ENCODE peak calls at places on chromosome 14, in six cellular contexts. E is fibroblast of the aortic adventitia; Y is T-cell; H is stimulated activated CD4-positive, alpha-beta T cell treated with anti-CD3 and anti-CD28 coated beads, TNF-alpha, amount 100 ng/mL, for 1 hour; O is amniotic stem cell; B is central memory CD8-positive, alpha-beta T cell. Q is an unnamed sample.

GRCh38 chr14:38950676-38951075 is 152.4 kb downstream of the SEC23A start:
- DNase-seq in H (no peak), E (no peak), Y (no peak), B (no peak), O (no peak), Q (no peak)

GRCh38 chr14:94165744-94166143 is 8.4 kb upstream of the PPP4R4 start:
- DNase-seq in Y (no peak), B (no peak), H (no peak), E (no peak), O (no peak), Q (no peak)

GRCh38 chr14:95328876-95329503 is 9.3 kb upstream of the CLMN start:
- DNase-seq in H (no peak), O (no peak), B (no peak), Y (no peak), E (peak), Q (no peak)

GRCh38 chr14:45251912-45252311 is 1.1 kb downstream of the MIS18BP1 start:
- DNase-seq in H (no peak), O (no peak), E (peak), Y (no peak), B (no peak), Q (no peak)

GRCh38 chr14:61149896-61150295 is 131.2 kb downstream of the TMEM30B start:
- DNase-seq in B (no peak), Y (no peak), H (no peak), E (no peak), O (no peak), Q (no peak)

GRCh38 chr14:90140298-90140955 is 78.6 kb downstream of the KCNK13 start:
- DNase-seq in Y (no peak), B (no peak), E (peak), O (no peak), H (no peak), Q (no peak)

GRCh38 chr14:68659021-68659931 is 133.6 kb downstream of the ZFP36L1 start:
- DNase-seq in O (no peak), Y (no peak), E (no peak), B (no peak), H (no peak), Q (no peak)

GRCh38 chr14:66038214-66038977 is 447.8 kb upstream of the CCDC196 start:
- DNase-seq in O (no peak), B (no peak), E (peak), H (no peak), Y (no peak), Q (no peak)

GRCh38 chr14:99560946-99561683 is 42.9 kb downstream of the CCDC85C start:
- DNase-seq in H (no peak), E (no peak), B (no peak), Y (no peak), O (no peak), Q (no peak)

GRCh38 chr14:103243764-103244737 is 90.0 kb upstream of the EIF5 start:
- DNase-seq in H (no peak), B (no peak), E (peak), Y (no peak), O (no peak), Q (no peak)

GRCh38 chr14:67461341-67461985 is 27.1 kb downstream of the TMEM229B start:
- DNase-seq in B (no peak), Y (no peak), O (no peak), E (peak), H (no peak), Q (no peak)

GRCh38 chr14:24673059-24673458 is 39.1 kb upstream of the GZMB start:
- DNase-seq in O (no peak), E (no peak), H (no peak), B (no peak), Y (no peak), Q (no peak)

GRCh38 chr14:100292776-100293461 is 13.3 kb downstream of the SLC25A29 start:
- DNase-seq in O (no peak), H (no peak), B (no peak), E (no peak), Y (no peak), Q (no peak)

GRCh38 chr14:36194645-36195044 is 18.1 kb upstream of the PTCSC3 start:
- DNase-seq in B (no peak), E (no peak), Y (no peak), H (no peak), O (no peak), Q (no peak)

GRCh38 chr14:54135804-54136280 is 179.2 kb upstream of the BMP4 start:
- DNase-seq in Y (no peak), H (no peak), O (no peak), E (no peak), B (no peak), Q (no peak)

GRCh38 chr14:53190938-53191337 is 37.8 kb upstream of the DDHD1 start:
- DNase-seq in H (no peak), E (peak), B (no peak), O (no peak), Y (no peak), Q (no peak)

GRCh38 chr14:65128096-65128495 is 25.8 kb upstream of the MAX start:
- DNase-seq in E (no peak), O (no peak), H (no peak), Y (no peak), B (no peak), Q (no peak)

GRCh38 chr14:102479777-102480176 is 29.8 kb downstream of the ANKRD9 start:
- DNase-seq in B (no peak), E (no peak), H (no peak), Y (no peak), O (no peak), Q (no peak)

GRCh38 chr14:99570542-99571302 is 33.3 kb downstream of the CCDC85C start:
- DNase-seq in O (no peak), B (no peak), E (no peak), Y (no peak), H (no peak), Q (no peak)

GRCh38 chr14:45252356-45253069 is 489 bp downstream of the MIS18BP1 start:
- DNase-seq in O (no peak), E (peak), Y (no peak), B (no peak), H (no peak), Q (no peak)

GRCh38 chr14:76582447-76582846 is 178.8 kb upstream of the VASH1 start:
- DNase-seq in H (no peak), O (no peak), B (no peak), E (no peak), Y (no peak), Q (no peak)

GRCh38 chr14:49879683-49880204 is 13.1 kb upstream of the ARF6 start:
- DNase-seq in B (no peak), O (no peak), E (peak), H (no peak), Y (peak), Q (peak)

GRCh38 chr14:39419272-39419671 is 13.0 kb downstream of the FBXO33 start:
- DNase-seq in E (no peak), H (no peak), Y (no peak), B (no peak), O (no peak), Q (no peak)

GRCh38 chr14:102819790-102820330 is 42.6 kb downstream of the TRAF3 start:
- DNase-seq in B (no peak), O (no peak), Y (no peak), H (no peak), E (peak), Q (no peak)

GRCh38 chr14:104526723-104527645 is 52.6 kb upstream of the C14orf180 start:
- DNase-seq in O (no peak), E (no peak), Y (no peak), B (no peak), H (no peak), Q (no peak)

GRCh38 chr14:68607081-68607851 is 185.6 kb downstream of the ZFP36L1 start:
- DNase-seq in E (no peak), H (no peak), O (no peak), Y (no peak), B (no peak), Q (no peak)

GRCh38 chr14:21191261-21191808 is 35.5 kb upstream of the OR5AU1 start:
- DNase-seq in Y (no peak), O (no peak), H (no peak), E (no peak), B (no peak), Q (no peak)

GRCh38 chr14:94801225-94801624 is 31.3 kb upstream of the GSC start:
- DNase-seq in O (no peak), H (no peak), Y (no peak), E (no peak), B (no peak), Q (no peak)

GRCh38 chr14:103563089-103563620 is 395 bp downstream of the COA8 start:
- DNase-seq in E (peak), B (no peak), H (no peak), O (no peak), Y (no peak), Q (no peak)

GRCh38 chr14:39203659-39204606 is 28.9 kb downstream of the PNN start:
- DNase-seq in E (no peak), O (no peak), B (no peak), H (no peak), Y (no peak), Q (no peak)

GRCh38 chr14:91374897-91375747 is 42.5 kb downstream of the CCDC88C start:
- DNase-seq in Y (peak), H (no peak), B (no peak), E (no peak), O (no peak), Q (no peak)

GRCh38 chr14:101817511-101818001 is 56.0 kb downstream of the PPP2R5C start:
- DNase-seq in E (no peak), H (no peak), O (no peak), Y (peak), B (no peak), Q (no peak)

GRCh38 chr14:54686219-54686870 is 119.4 kb downstream of the SAMD4A start:
- DNase-seq in E (peak), O (peak), B (no peak), H (no peak), Y (no peak), Q (no peak)